ENCODE peak calls at places on chromosomes 3 and 15, in four cellular contexts. One of them, this sample, is unnamed. For H3K4me1, the result is how much of the 10 kb centered on the place peaks cover.

GRCh38 chr3:128969993-128970740 is 23.7 kb downstream of the CFAP92 start:
- DNase-seq in HepG2: peak
- DNase-seq in transverse colon: peak
- DNase-seq in breast epithelium: no peak
- DNase-seq in this sample: peak

GRCh38 chr3:175493296-175493695 is 634.2 kb downstream of the NAALADL2 start:
- DNase-seq in HepG2: no peak
- DNase-seq in transverse colon: no peak
- DNase-seq in breast epithelium: no peak
- DNase-seq in this sample: no peak

GRCh38 chr15:101148881-101149664 is 102.8 kb downstream of the CHSY1 start:
- DNase-seq in HepG2: no peak
- DNase-seq in transverse colon: no peak
- DNase-seq in breast epithelium: no peak
- DNase-seq in this sample: no peak

GRCh38 chr3:13415236-13416001 is 4.7 kb downstream of the NUP210 start:
- DNase-seq in breast epithelium: no peak
- DNase-seq in transverse colon: no peak
- DNase-seq in HepG2: no peak
- DNase-seq in this sample: no peak

GRCh38 chr15:68471552-68471951 is 39.6 kb upstream of the ITGA11 start:
- DNase-seq in HepG2: no peak
- DNase-seq in breast epithelium: no peak
- DNase-seq in transverse colon: no peak
- DNase-seq in this sample: no peak

GRCh38 chr15:50145451-50145872 is 26.4 kb upstream of the ATP8B4 start:
- DNase-seq in transverse colon: no peak
- DNase-seq in HepG2: peak
- DNase-seq in breast epithelium: no peak
- DNase-seq in this sample: no peak

GRCh38 chr3:106229495-106230278 is 360.9 kb upstream of the CBLB start:
- DNase-seq in breast epithelium: no peak
- DNase-seq in transverse colon: no peak
- DNase-seq in HepG2: no peak
- DNase-seq in this sample: no peak

GRCh38 chr3:149393355-149394165 is 16.1 kb upstream of the TM4SF1 start:
- DNase-seq in HepG2: peak
- DNase-seq in breast epithelium: peak
- DNase-seq in transverse colon: peak
- DNase-seq in this sample: peak

GRCh38 chr3:46693038-46693896 is at the start of gene ALS2CL:
- DNase-seq in breast epithelium: peak
- DNase-seq in HepG2: no peak
- DNase-seq in transverse colon: peak
- DNase-seq in this sample: peak

GRCh38 chr3:148789156-148789555 is 38.5 kb upstream of the CPB1 start:
- DNase-seq in breast epithelium: no peak
- DNase-seq in transverse colon: no peak
- DNase-seq in HepG2: no peak
- DNase-seq in this sample: no peak

GRCh38 chr3:5213574-5213966 is 26.1 kb downstream of the EDEM1 start:
- DNase-seq in HepG2: no peak
- DNase-seq in transverse colon: no peak
- DNase-seq in breast epithelium: no peak
- DNase-seq in this sample: no peak

GRCh38 chr3:188468196-188468595 is 314.2 kb downstream of the LPP start:
- DNase-seq in breast epithelium: no peak
- DNase-seq in transverse colon: no peak
- DNase-seq in HepG2: no peak
- DNase-seq in this sample: no peak

GRCh38 chr3:143416229-143416628 is 296.7 kb downstream of the CHST2 start:
- DNase-seq in HepG2: no peak
- DNase-seq in breast epithelium: no peak
- DNase-seq in transverse colon: no peak
- DNase-seq in this sample: no peak

GRCh38 chr15:99455796-99456160 is 110.0 kb upstream of the MEF2A start:
- DNase-seq in breast epithelium: peak
- DNase-seq in HepG2: no peak
- DNase-seq in transverse colon: no peak
- DNase-seq in this sample: no peak

GRCh38 chr3:155791190-155791589 is 14.9 kb downstream of the C3orf33 start:
- DNase-seq in HepG2: no peak
- DNase-seq in breast epithelium: no peak
- DNase-seq in transverse colon: no peak
- DNase-seq in this sample: peak

GRCh38 chr3:157871838-157872497 is 234.3 kb downstream of the SHOX2 start:
- DNase-seq in transverse colon: no peak
- DNase-seq in breast epithelium: no peak
- DNase-seq in HepG2: no peak
- DNase-seq in this sample: no peak

GRCh38 chr3:139558351-139559170 is 19.0 kb upstream of the RBP1 start:
- DNase-seq in breast epithelium: no peak
- DNase-seq in HepG2: no peak
- DNase-seq in transverse colon: no peak
- DNase-seq in this sample: no peak

GRCh38 chr3:139557041-139557440 is 17.5 kb upstream of the RBP1 start:
- DNase-seq in transverse colon: no peak
- DNase-seq in HepG2: no peak
- DNase-seq in breast epithelium: no peak
- DNase-seq in this sample: no peak

GRCh38 chr3:139561959-139562676 is 22.6 kb upstream of the RBP1 start:
- DNase-seq in transverse colon: peak
- DNase-seq in HepG2: peak
- DNase-seq in breast epithelium: no peak
- DNase-seq in this sample: no peak

GRCh38 chr3:139561428-139561827 is 21.9 kb upstream of the RBP1 start:
- DNase-seq in breast epithelium: no peak
- DNase-seq in transverse colon: no peak
- DNase-seq in HepG2: no peak
- DNase-seq in this sample: no peak

DNA sequence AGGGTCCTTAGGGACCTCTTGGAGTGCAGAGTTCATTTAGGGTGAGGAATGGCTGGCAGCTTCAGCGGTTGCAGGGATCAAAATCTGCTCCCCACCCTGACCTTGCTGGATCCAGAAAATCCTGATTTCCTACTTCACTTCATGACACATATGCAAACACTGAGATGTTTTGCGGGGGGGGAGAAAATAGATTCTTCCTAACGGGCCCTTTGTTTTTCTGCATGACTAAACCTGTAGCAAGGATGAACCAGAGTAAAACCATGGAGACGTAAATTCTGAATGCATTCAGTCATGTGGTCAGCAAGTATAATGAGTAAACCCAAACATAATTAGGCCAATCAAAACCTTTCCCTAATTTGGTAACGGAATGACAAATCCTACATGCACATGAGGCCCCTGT is 20.0 kb upstream of the RBP1 start:
- DNase-seq in breast epithelium: no peak
- DNase-seq in HepG2: no peak
- DNase-seq in transverse colon: no peak
- DNase-seq in this sample: no peak
- H3K4me1 ChIP-seq in breast epithelium: under half
- H3K4me1 ChIP-seq in HepG2: under half
- H3K4me1 ChIP-seq in transverse colon: under half
- H3K4me1 ChIP-seq in this sample: under half

GRCh38 chr3:190676477-190676876 is 162.6 kb downstream of the IL1RAP start:
- DNase-seq in breast epithelium: no peak
- DNase-seq in HepG2: no peak
- DNase-seq in transverse colon: no peak
- DNase-seq in this sample: no peak
- TF ChIP-seq POLR2AphosphoS5 in breast epithelium: no peak
- TF ChIP-seq POLR2AphosphoS5 in HepG2: no peak
- TF ChIP-seq POLR2AphosphoS5 in transverse colon: no peak
- TF ChIP-seq POLR2AphosphoS5 in this sample: no peak

GRCh38 chr3:35666893-35667292 is 27.6 kb downstream of the ARPP21 start:
- DNase-seq in HepG2: no peak
- DNase-seq in breast epithelium: no peak
- DNase-seq in transverse colon: no peak
- DNase-seq in this sample: no peak

GRCh38 chr3:35674451-35675109 is 35.3 kb downstream of the ARPP21 start:
- DNase-seq in breast epithelium: no peak
- DNase-seq in transverse colon: no peak
- DNase-seq in HepG2: no peak
- DNase-seq in this sample: no peak

GRCh38 chr3:35673017-35673416 is 33.7 kb downstream of the ARPP21 start:
- DNase-seq in HepG2: no peak
- DNase-seq in breast epithelium: no peak
- DNase-seq in transverse colon: no peak
- DNase-seq in this sample: no peak

GRCh38 chr3:35671483-35671882 is 32.2 kb downstream of the ARPP21 start:
- DNase-seq in breast epithelium: no peak
- DNase-seq in transverse colon: no peak
- DNase-seq in HepG2: no peak
- DNase-seq in this sample: no peak

DNA sequence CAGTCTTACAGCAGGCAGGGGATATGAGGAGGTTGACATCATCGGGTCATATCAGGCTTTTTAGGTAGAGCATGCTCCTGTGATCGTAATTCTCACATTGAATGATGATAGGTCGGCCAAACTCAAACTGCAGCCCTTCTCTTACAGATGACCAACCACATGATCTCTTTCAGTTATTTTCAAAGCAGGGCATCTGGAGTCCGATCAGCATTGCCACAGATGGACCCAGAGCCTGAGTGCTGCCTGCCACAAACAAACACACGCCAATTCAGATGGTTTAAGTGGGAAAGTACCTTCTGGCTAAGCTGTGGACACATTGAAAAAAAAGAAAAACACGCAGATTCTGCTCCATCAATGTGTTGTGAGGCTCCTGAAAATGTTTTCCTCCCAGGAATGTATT is 31.1 kb downstream of the ARPP21 start:
- DNase-seq in breast epithelium: no peak
- DNase-seq in transverse colon: no peak
- DNase-seq in HepG2: no peak
- DNase-seq in this sample: no peak
- H3K4me3 ChIP-seq in breast epithelium: no peak
- H3K4me3 ChIP-seq in transverse colon: no peak
- H3K4me3 ChIP-seq in HepG2: no peak
- H3K4me3 ChIP-seq in this sample: no peak

GRCh38 chr15:80985976-80986375 is 3.6 kb downstream of the MESD start:
- DNase-seq in transverse colon: no peak
- DNase-seq in HepG2: no peak
- DNase-seq in breast epithelium: no peak
- DNase-seq in this sample: no peak
- H3K4me1 ChIP-seq in transverse colon: under half
- H3K4me1 ChIP-seq in HepG2: under half
- H3K4me1 ChIP-seq in breast epithelium: under half
- H3K4me1 ChIP-seq in this sample: under half

DNA sequence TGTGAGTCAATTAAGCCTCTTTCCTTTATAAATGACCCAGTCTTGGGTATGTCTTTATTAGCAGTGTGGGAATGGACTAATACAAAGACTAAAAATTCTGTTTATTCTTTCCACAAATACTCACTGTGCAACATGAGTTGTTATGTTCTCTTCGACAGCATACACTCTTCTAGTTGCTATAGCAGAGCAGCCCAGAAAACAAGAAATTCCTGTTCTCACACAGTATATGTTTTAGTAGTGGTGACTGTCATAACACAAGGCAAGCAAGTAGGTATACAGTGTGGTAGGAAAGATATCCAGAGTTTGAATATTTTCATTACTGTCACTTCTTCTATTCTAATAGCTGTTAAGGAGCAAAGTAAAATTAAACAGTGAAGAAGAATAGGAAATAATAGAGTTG is 453.3 kb downstream of the ROBO1 start:
- DNase-seq in breast epithelium: no peak
- DNase-seq in HepG2: no peak
- DNase-seq in transverse colon: no peak
- DNase-seq in this sample: no peak
- TF ChIP-seq POLR2AphosphoS5 in breast epithelium: no peak
- TF ChIP-seq POLR2AphosphoS5 in HepG2: no peak
- TF ChIP-seq POLR2AphosphoS5 in transverse colon: no peak
- TF ChIP-seq POLR2AphosphoS5 in this sample: no peak

GRCh38 chr15:77974416-77975331 is 102.8 kb downstream of the TBC1D2B start:
- DNase-seq in HepG2: no peak
- DNase-seq in breast epithelium: no peak
- DNase-seq in transverse colon: no peak
- DNase-seq in this sample: no peak

GRCh38 chr15:77981281-77982126 is 96.0 kb downstream of the TBC1D2B start:
- DNase-seq in breast epithelium: no peak
- DNase-seq in transverse colon: no peak
- DNase-seq in HepG2: no peak
- DNase-seq in this sample: no peak

GRCh38 chr15:77980094-77980493 is 97.4 kb downstream of the TBC1D2B start:
- DNase-seq in transverse colon: no peak
- DNase-seq in breast epithelium: no peak
- DNase-seq in HepG2: no peak
- DNase-seq in this sample: no peak

GRCh38 chr15:77974098-77974414 is 103.5 kb downstream of the TBC1D2B start:
- DNase-seq in transverse colon: peak
- DNase-seq in breast epithelium: peak
- DNase-seq in HepG2: no peak
- DNase-seq in this sample: peak

GRCh38 chr15:77975332-77976119 is 102.0 kb downstream of the TBC1D2B start:
- DNase-seq in breast epithelium: no peak
- DNase-seq in transverse colon: no peak
- DNase-seq in HepG2: no peak
- DNase-seq in this sample: no peak
- H3K4me3 ChIP-seq in breast epithelium: no peak
- H3K4me3 ChIP-seq in transverse colon: no peak
- H3K4me3 ChIP-seq in HepG2: no peak
- H3K4me3 ChIP-seq in this sample: no peak